ENCODE peak calls at places on chromosomes 11 and 22, in seven cellular contexts. One of them, this sample, is unnamed.
A peak's percentile ranks its signal among the peaks of the same experiment; 100 is the strongest.

GRCh38 chr11:2689551-2690260 is 10.1 kb downstream of the KCNQ1OT1 start:
- DNase-seq in substantia nigra: no peak
- DNase-seq in fibroblast of pulmonary artery: no peak
- DNase-seq in hepatic stellate cell: no peak
- DNase-seq in MV-4-11: no peak
- DNase-seq in HCT116: no peak
- DNase-seq in KBM-7: no peak
- DNase-seq in this sample: no peak

GRCh38 chr11:129935723-129936122 is 40.3 kb upstream of the NFRKB start:
- DNase-seq in substantia nigra: no peak
- DNase-seq in fibroblast of pulmonary artery: no peak
- DNase-seq in hepatic stellate cell: no peak
- DNase-seq in MV-4-11: no peak
- DNase-seq in HCT116: no peak
- DNase-seq in KBM-7: no peak
- DNase-seq in this sample: no peak

GRCh38 chr11:113979427-113979826 is 4.5 kb downstream of the HTR3A start:
- DNase-seq in substantia nigra: no peak
- DNase-seq in fibroblast of pulmonary artery: no peak
- DNase-seq in hepatic stellate cell: no peak
- DNase-seq in MV-4-11: no peak
- DNase-seq in HCT116: no peak
- DNase-seq in KBM-7: no peak
- DNase-seq in this sample: no peak

GRCh38 chr22:50017701-50018224 is 5.2 kb upstream of the IL17REL start:
- DNase-seq in substantia nigra: no peak
- DNase-seq in fibroblast of pulmonary artery: no peak
- DNase-seq in hepatic stellate cell: no peak
- DNase-seq in MV-4-11: no peak
- DNase-seq in HCT116: no peak
- DNase-seq in KBM-7: no peak
- DNase-seq in this sample: no peak

GRCh38 chr11:7612056-7612660 is 61.1 kb downstream of the CYB5R2 start:
- DNase-seq in substantia nigra: no peak
- DNase-seq in fibroblast of pulmonary artery: no peak
- DNase-seq in hepatic stellate cell: no peak
- DNase-seq in MV-4-11: no peak
- DNase-seq in HCT116: no peak
- DNase-seq in KBM-7: no peak
- DNase-seq in this sample: no peak

GRCh38 chr11:78949976-78950690 is 375.5 kb upstream of the NARS2 start:
- DNase-seq in substantia nigra: no peak
- DNase-seq in fibroblast of pulmonary artery: no peak
- DNase-seq in hepatic stellate cell: no peak
- DNase-seq in MV-4-11: no peak
- DNase-seq in HCT116: no peak
- DNase-seq in KBM-7: no peak
- DNase-seq in this sample: no peak

GRCh38 chr22:38238519-38239051 is 34.2 kb downstream of the TMEM184B start:
- DNase-seq in substantia nigra: no peak
- DNase-seq in fibroblast of pulmonary artery: peak; percentile 63
- DNase-seq in hepatic stellate cell: peak; percentile 56
- DNase-seq in MV-4-11: no peak
- DNase-seq in HCT116: no peak
- DNase-seq in KBM-7: no peak
- DNase-seq in this sample: no peak

GRCh38 chr22:40679964-40680818 is 907 bp downstream of the MCHR1 start:
- DNase-seq in substantia nigra: no peak
- DNase-seq in fibroblast of pulmonary artery: peak; percentile 46
- DNase-seq in hepatic stellate cell: no peak
- DNase-seq in MV-4-11: no peak
- DNase-seq in HCT116: no peak
- DNase-seq in KBM-7: no peak
- DNase-seq in this sample: no peak

GRCh38 chr11:87399341-87399740 is 361.6 kb downstream of the TMEM135 start:
- DNase-seq in substantia nigra: no peak
- DNase-seq in fibroblast of pulmonary artery: no peak
- DNase-seq in hepatic stellate cell: no peak
- DNase-seq in MV-4-11: no peak
- DNase-seq in HCT116: no peak
- DNase-seq in KBM-7: no peak
- DNase-seq in this sample: no peak

GRCh38 chr22:16783453-16783852 is 41.8 kb downstream of the XKR3 start:
- DNase-seq in substantia nigra: no peak
- DNase-seq in fibroblast of pulmonary artery: no peak
- DNase-seq in hepatic stellate cell: no peak
- DNase-seq in MV-4-11: no peak
- DNase-seq in HCT116: no peak
- DNase-seq in KBM-7: no peak
- DNase-seq in this sample: no peak

GRCh38 chr22:41256898-41257260 is 16.1 kb upstream of the CHADL start:
- DNase-seq in substantia nigra: no peak
- DNase-seq in fibroblast of pulmonary artery: peak; percentile 21
- DNase-seq in hepatic stellate cell: no peak
- DNase-seq in MV-4-11: no peak
- DNase-seq in HCT116: no peak
- DNase-seq in KBM-7: no peak
- DNase-seq in this sample: no peak

GRCh38 chr11:44611687-44612437 is 46.4 kb downstream of the CD82 start:
- DNase-seq in substantia nigra: no peak
- DNase-seq in fibroblast of pulmonary artery: no peak
- DNase-seq in hepatic stellate cell: no peak
- DNase-seq in MV-4-11: no peak
- DNase-seq in HCT116: no peak
- DNase-seq in KBM-7: peak; percentile 44
- DNase-seq in this sample: no peak

GRCh38 chr11:120467627-120468026 is 43.9 kb upstream of the GRIK4 start:
- DNase-seq in substantia nigra: no peak
- DNase-seq in fibroblast of pulmonary artery: peak; percentile 4
- DNase-seq in hepatic stellate cell: no peak
- DNase-seq in MV-4-11: no peak
- DNase-seq in HCT116: no peak
- DNase-seq in KBM-7: no peak
- DNase-seq in this sample: no peak

GRCh38 chr11:109795234-109795633 is 298.0 kb upstream of the ZC3H12C start:
- DNase-seq in substantia nigra: no peak
- DNase-seq in fibroblast of pulmonary artery: peak; percentile 18
- DNase-seq in hepatic stellate cell: no peak
- DNase-seq in MV-4-11: no peak
- DNase-seq in HCT116: no peak
- DNase-seq in KBM-7: no peak
- DNase-seq in this sample: peak; percentile 5

GRCh38 chr11:105861225-105861624 is 160.8 kb downstream of the MSANTD4 start:
- DNase-seq in substantia nigra: no peak
- DNase-seq in fibroblast of pulmonary artery: peak; percentile 13
- DNase-seq in hepatic stellate cell: no peak
- DNase-seq in MV-4-11: no peak
- DNase-seq in HCT116: no peak
- DNase-seq in KBM-7: no peak
- DNase-seq in this sample: peak; percentile 3

GRCh38 chr22:29750559-29750958 is 16.2 kb downstream of the ZMAT5 start:
- DNase-seq in substantia nigra: no peak
- DNase-seq in fibroblast of pulmonary artery: no peak
- DNase-seq in hepatic stellate cell: no peak
- DNase-seq in MV-4-11: no peak
- DNase-seq in HCT116: no peak
- DNase-seq in KBM-7: no peak
- DNase-seq in this sample: no peak

GRCh38 chr11:34204396-34205279 is 99.2 kb downstream of the NAT10 start:
- DNase-seq in substantia nigra: no peak
- DNase-seq in fibroblast of pulmonary artery: no peak
- DNase-seq in hepatic stellate cell: no peak
- DNase-seq in MV-4-11: no peak
- DNase-seq in HCT116: peak; percentile 79
- DNase-seq in KBM-7: no peak
- DNase-seq in this sample: peak; percentile 34

GRCh38 chr22:31659246-31659645 is 2.8 kb downstream of the PISD start:
- DNase-seq in substantia nigra: no peak
- DNase-seq in fibroblast of pulmonary artery: no peak
- DNase-seq in hepatic stellate cell: no peak
- DNase-seq in MV-4-11: no peak
- DNase-seq in HCT116: no peak
- DNase-seq in KBM-7: no peak
- DNase-seq in this sample: no peak

GRCh38 chr11:124518900-124519541 is 24.4 kb downstream of the OR8B12 start:
- DNase-seq in substantia nigra: no peak
- DNase-seq in fibroblast of pulmonary artery: peak; percentile 54
- DNase-seq in hepatic stellate cell: no peak
- DNase-seq in MV-4-11: peak; percentile 79
- DNase-seq in HCT116: no peak
- DNase-seq in KBM-7: peak; percentile 1
- DNase-seq in this sample: no peak

GRCh38 chr11:27977031-27977430 is 130.9 kb downstream of the KIF18A start:
- DNase-seq in substantia nigra: no peak
- DNase-seq in fibroblast of pulmonary artery: no peak
- DNase-seq in hepatic stellate cell: no peak
- DNase-seq in MV-4-11: no peak
- DNase-seq in HCT116: peak; percentile 45
- DNase-seq in KBM-7: no peak
- DNase-seq in this sample: no peak

GRCh38 chr11:65205602-65205967 is 23.9 kb downstream of the CAPN1 start:
- DNase-seq in substantia nigra: no peak
- DNase-seq in fibroblast of pulmonary artery: no peak
- DNase-seq in hepatic stellate cell: no peak
- DNase-seq in MV-4-11: no peak
- DNase-seq in HCT116: no peak
- DNase-seq in KBM-7: no peak
- DNase-seq in this sample: no peak

GRCh38 chr11:69817265-69818236 is 1.7 kb downstream of the FGF3 start:
- DNase-seq in substantia nigra: no peak
- DNase-seq in fibroblast of pulmonary artery: no peak
- DNase-seq in hepatic stellate cell: no peak
- DNase-seq in MV-4-11: peak; percentile 12
- DNase-seq in HCT116: no peak
- DNase-seq in KBM-7: no peak
- DNase-seq in this sample: no peak

GRCh38 chr22:44192098-44192810 is 11.5 kb downstream of the PARVG start:
- DNase-seq in substantia nigra: no peak
- DNase-seq in fibroblast of pulmonary artery: peak; percentile 7
- DNase-seq in hepatic stellate cell: no peak
- DNase-seq in MV-4-11: peak; percentile 83
- DNase-seq in HCT116: peak; percentile 60
- DNase-seq in KBM-7: peak; percentile 87
- DNase-seq in this sample: peak; percentile 42

GRCh38 chr11:61963282-61964057 is 4.0 kb downstream of the FTH1 start:
- DNase-seq in substantia nigra: no peak
- DNase-seq in fibroblast of pulmonary artery: peak; percentile 90
- DNase-seq in hepatic stellate cell: no peak
- DNase-seq in MV-4-11: peak; percentile 94
- DNase-seq in HCT116: no peak
- DNase-seq in KBM-7: peak; percentile 90
- DNase-seq in this sample: no peak

GRCh38 chr11:14644396-14645246 is 1.0 kb downstream of the PDE3B start:
- DNase-seq in substantia nigra: no peak
- DNase-seq in fibroblast of pulmonary artery: peak; percentile 20
- DNase-seq in hepatic stellate cell: no peak
- DNase-seq in MV-4-11: peak; percentile 20
- DNase-seq in HCT116: peak; percentile 12
- DNase-seq in KBM-7: peak; percentile 48
- DNase-seq in this sample: no peak

GRCh38 chr22:44091021-44091721 is 67.1 kb downstream of the PARVB start:
- DNase-seq in substantia nigra: no peak
- DNase-seq in fibroblast of pulmonary artery: peak; percentile 31
- DNase-seq in hepatic stellate cell: peak; percentile 40
- DNase-seq in MV-4-11: peak; percentile 31
- DNase-seq in HCT116: peak; percentile 6
- DNase-seq in KBM-7: peak; percentile 39
- DNase-seq in this sample: peak; percentile 66

GRCh38 chr11:96655474-96655873 is 265.7 kb downstream of the JRKL start:
- DNase-seq in substantia nigra: no peak
- DNase-seq in fibroblast of pulmonary artery: no peak
- DNase-seq in hepatic stellate cell: no peak
- DNase-seq in MV-4-11: no peak
- DNase-seq in HCT116: no peak
- DNase-seq in KBM-7: no peak
- DNase-seq in this sample: no peak